ENCODE peak calls at places on chromosomes 2 and 18, in five cellular contexts. Z, P, D, U and V are unnamed samples.

GRCh38 chr2:131055169-131056065 is 37.8 kb downstream of the FAM168B start:
- DNase-seq in D (no peak), P (no peak), Z (no peak), U (no peak), V (no peak)

GRCh38 chr2:241558532-241559488 is at the start of gene BOK:
- DNase-seq in P (peak), U (no peak), Z (peak), D (no peak), V (no peak)

GRCh38 chr2:85713836-85714235 is 19.7 kb downstream of the GNLY start:
- DNase-seq in Z (no peak), P (no peak), U (peak), D (peak), V (no peak)

GRCh38 chr2:121682396-121683298 is 33.4 kb upstream of the CLASP1 start:
- DNase-seq in Z (no peak), D (no peak), U (no peak), P (no peak), V (no peak)

GRCh38 chr18:61992923-61993322 is 100.1 kb upstream of the RNF152 start:
- DNase-seq in D (no peak), P (no peak), U (no peak), Z (no peak), V (no peak)

GRCh38 chr2:234308814-234309195 is 188.1 kb downstream of the ARL4C start:
- DNase-seq in Z (peak), U (peak), P (peak), D (no peak), V (no peak)

GRCh38 chr2:189086710-189087109 is 92.9 kb downstream of the COL5A2 start:
- DNase-seq in U (no peak), D (no peak), Z (no peak), P (no peak), V (no peak)

GRCh38 chr2:165054667-165055066 is 99.3 kb upstream of the SLC38A11 start:
- DNase-seq in D (no peak), Z (no peak), U (no peak), P (no peak), V (no peak)

GRCh38 chr2:217931846-217932560 is 70.8 kb downstream of the TNS1 start:
- DNase-seq in D (no peak), Z (no peak), P (no peak), U (no peak), V (no peak)

DNA sequence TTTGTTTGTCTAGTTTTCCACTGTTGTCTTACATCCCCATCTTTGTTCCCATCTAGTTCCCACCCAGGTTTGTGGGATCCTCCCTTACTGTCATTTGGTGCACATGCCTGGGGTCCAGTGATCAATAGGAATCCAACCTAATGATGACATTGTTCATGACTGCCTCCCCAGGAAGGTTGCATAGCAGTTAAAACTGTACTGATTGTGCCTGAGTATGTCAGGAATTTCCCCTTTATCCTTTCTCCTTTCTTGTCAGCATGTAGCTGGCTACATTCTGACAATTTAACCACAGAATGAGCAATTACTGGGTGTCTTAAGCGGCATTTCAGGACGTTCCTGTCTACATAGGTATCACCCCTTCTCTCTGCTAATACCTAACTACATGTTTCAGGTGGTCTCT is 653.0 kb downstream of the CNTNAP5 start:
- DNase-seq in D (no peak), Z (no peak), U (no peak), P (no peak), V (no peak)
- H3K4me3 ChIP-seq in D (no peak), Z (no peak), U (no peak), P (no peak), V (no peak)

DNA sequence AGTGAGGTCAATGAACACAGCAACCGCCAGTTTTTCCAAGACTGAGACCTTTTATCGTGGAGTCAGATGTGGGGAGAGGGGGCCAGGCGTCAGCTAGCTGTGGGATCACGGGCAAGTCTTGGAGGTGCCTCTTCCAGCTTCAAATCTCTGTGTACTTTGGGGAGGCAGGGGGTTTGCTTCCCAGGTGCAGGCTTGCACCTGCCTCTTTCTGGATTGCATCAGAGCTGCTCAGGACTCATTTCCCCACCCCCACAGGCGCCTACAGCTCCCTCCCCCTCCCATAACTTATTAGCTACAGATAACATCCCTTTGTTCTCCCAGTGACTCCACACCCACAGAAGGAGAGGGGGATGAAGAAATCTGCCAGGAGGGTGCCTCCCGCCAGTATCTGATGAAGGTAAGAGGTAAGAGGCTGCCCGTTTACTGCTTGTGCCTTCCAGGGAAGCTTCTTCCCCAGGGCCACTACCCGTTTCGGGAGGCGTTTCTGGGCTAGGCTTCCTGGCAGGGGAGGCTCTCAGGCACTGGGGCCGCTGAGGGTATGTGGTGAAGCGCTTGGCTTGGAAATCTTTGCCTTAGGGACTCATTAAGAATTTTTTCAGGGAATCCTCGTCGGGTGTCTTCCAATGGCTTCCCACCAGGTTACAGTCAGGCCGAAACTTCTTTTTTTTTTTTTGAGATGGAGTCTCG is 18.8 kb upstream of the MRPL33 start:
- DNase-seq in Z (no peak), U (no peak), D (no peak), P (no peak), V (no peak)
- H3K4me3 ChIP-seq in Z (no peak), U (no peak), D (no peak), P (no peak), V (no peak)

DNA sequence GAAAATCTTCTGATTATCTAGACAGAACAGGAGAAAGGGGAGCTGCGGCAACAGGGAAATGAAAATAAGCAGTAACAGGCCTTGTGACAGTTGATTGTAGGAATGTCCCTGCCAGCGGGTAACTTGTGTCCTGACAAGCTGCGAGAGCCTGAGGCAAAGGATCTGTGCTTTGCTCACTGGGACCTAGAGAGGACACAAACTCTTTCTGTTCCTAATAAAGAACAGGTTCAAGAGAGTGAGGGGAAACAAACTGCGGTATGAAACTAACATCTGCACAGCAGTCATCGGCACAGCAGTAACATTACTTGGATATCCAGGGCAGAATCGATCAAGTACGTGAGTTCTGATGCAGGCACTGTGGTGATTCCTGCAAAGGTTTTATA is 103.8 kb upstream of the THOC1 start:
- DNase-seq in U (no peak), D (no peak), Z (no peak), P (no peak), V (no peak)
- H3K4me3 ChIP-seq in U (no peak), D (no peak), Z (no peak), P (no peak), V (no peak)

GRCh38 chr2:162061021-162061420 is 13.0 kb downstream of the DPP4 start:
- DNase-seq in Z (no peak), P (no peak), U (no peak), D (no peak), V (no peak)
- H3K4me3 ChIP-seq in Z (no peak), P (no peak), U (no peak), D (no peak), V (no peak)

DNA sequence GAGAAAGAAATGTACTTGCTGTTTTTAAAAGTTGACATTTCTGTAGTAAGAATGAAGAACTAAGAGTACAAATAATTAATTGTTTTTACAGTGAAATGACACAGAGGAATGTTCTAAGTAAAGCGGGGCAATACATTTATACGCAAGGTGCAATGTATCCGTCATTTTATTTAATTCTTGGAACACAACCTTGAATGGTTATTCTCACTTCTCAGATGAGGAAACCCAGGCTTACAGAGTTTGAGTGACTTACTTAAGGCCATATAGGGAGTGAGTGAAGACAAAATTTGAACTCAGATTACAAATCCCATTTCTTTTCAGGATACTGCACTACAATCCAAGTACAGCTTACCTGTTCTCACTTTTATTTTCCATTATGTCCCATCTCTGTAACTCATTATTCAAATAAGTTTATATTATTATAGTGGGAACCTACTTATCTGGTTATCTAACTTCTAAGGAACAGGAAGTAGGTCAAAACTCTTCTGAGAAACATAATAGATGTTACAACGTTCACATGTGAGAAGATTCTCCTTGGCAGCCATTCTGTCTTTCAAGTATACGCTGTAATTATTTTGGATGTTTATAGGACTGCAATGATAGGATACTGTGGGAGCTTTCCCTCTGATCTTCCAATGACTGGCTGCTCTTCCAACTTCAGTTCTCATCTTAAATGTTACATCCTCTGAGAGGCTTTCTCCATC is 12.3 kb upstream of the STK17B start:
- DNase-seq in U (no peak), D (no peak), P (no peak), Z (no peak), V (no peak)
- H3K4me3 ChIP-seq in U (no peak), D (no peak), P (no peak), Z (no peak), V (no peak)

GRCh38 chr2:144211826-144212225 is 308.1 kb downstream of the ZEB2 start:
- DNase-seq in P (no peak), D (no peak), U (no peak), Z (no peak), V (no peak)
- H3K4me3 ChIP-seq in P (no peak), D (no peak), U (no peak), Z (no peak), V (no peak)

GRCh38 chr2:95695613-95696012 is 103.8 kb downstream of the TRIM43 start:
- DNase-seq in D (peak), P (no peak), Z (no peak), U (peak), V (no peak)
- H3K4me3 ChIP-seq in D (no peak), P (no peak), Z (no peak), U (no peak), V (no peak)

DNA sequence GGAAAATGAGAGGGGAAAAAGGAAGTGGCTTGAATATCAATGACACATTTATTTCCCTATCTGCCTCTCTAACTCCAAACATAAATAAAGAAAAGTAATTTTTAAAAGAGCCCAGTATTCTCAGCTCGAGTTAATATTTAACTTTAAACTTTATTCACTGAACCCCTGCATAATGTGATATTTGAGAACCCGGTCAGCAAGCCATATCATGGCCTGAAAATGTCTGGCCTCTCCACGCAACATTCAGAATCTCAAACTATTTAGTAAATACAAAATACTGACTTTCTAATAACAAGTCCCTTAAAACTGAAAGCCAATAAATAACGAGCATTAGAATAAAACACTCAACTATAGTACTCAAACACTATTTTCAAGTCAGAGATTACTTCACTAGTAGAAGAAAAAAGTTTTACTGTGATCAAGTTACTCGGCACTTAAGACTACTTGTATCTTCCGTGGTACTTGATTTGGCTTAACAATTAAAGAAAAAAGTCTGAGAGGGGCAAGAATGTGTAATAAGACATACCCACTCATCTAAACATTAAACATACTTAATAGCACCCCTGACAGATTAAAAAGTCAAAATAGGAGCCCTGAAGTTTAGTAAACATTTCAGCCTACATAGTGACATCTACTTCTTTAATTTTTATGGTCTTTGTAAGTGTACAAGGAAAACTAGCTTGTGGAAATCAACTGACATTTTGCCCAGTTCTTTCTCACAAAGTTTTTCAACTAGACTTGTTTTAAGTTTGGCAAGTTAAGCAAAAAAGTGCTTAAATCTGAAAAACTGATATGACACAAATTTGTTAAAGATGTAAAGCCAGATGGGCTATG is 38.3 kb downstream of the RTN4 start:
- DNase-seq in U (no peak), Z (no peak), P (no peak), D (no peak), V (no peak)
- H3K4me3 ChIP-seq in U (peak), Z (peak), P (no peak), D (peak), V (peak)